ENCODE peak calls at places on chromosomes 4 and X, in six cellular contexts. One of them, this sample, is unnamed.

GRCh38 chr4:61443813-61444510 is 243.8 kb downstream of the ADGRL3 start:
- DNase-seq in tibial nerve: no peak
- DNase-seq in AG04450: no peak
- DNase-seq in OCI-LY7: no peak
- DNase-seq in transverse colon: no peak
- DNase-seq in stomach: no peak
- DNase-seq in this sample: no peak

GRCh38 chrX:95056901-95057300 is 1382.9 kb downstream of the FAM133A start:
- DNase-seq in tibial nerve: no peak
- DNase-seq in AG04450: no peak
- DNase-seq in OCI-LY7: no peak
- DNase-seq in transverse colon: no peak
- DNase-seq in stomach: no peak
- DNase-seq in this sample: no peak

GRCh38 chr4:152663203-152664066 is 16.4 kb downstream of the TMEM154 start:
- DNase-seq in tibial nerve: no peak
- DNase-seq in AG04450: no peak
- DNase-seq in OCI-LY7: peak; percentile 90
- DNase-seq in transverse colon: no peak
- DNase-seq in stomach: no peak
- DNase-seq in this sample: no peak

GRCh38 chrX:121356139-121356849 is 308.9 kb downstream of the GLUD2 start:
- DNase-seq in tibial nerve: no peak
- DNase-seq in AG04450: no peak
- DNase-seq in OCI-LY7: no peak
- DNase-seq in transverse colon: no peak
- DNase-seq in stomach: no peak
- DNase-seq in this sample: no peak

GRCh38 chrX:12567857-12568256 is 223.4 kb upstream of the PRPS2 start:
- DNase-seq in tibial nerve: no peak
- DNase-seq in AG04450: no peak
- DNase-seq in OCI-LY7: peak; percentile 29
- DNase-seq in transverse colon: no peak
- DNase-seq in stomach: no peak
- DNase-seq in this sample: peak; percentile 0

GRCh38 chrX:3548743-3549441 is 164.6 kb downstream of the PRKX start:
- DNase-seq in tibial nerve: no peak
- DNase-seq in AG04450: peak; percentile 62
- DNase-seq in OCI-LY7: peak; percentile 2
- DNase-seq in transverse colon: no peak
- DNase-seq in stomach: no peak
- DNase-seq in this sample: peak; percentile 40

GRCh38 chrX:21408776-21409175 is 34.6 kb downstream of the CNKSR2 start:
- DNase-seq in tibial nerve: no peak
- DNase-seq in AG04450: no peak
- DNase-seq in OCI-LY7: no peak
- DNase-seq in transverse colon: no peak
- DNase-seq in stomach: no peak
- DNase-seq in this sample: no peak

GRCh38 chr4:128574706-128575105 is 234.8 kb upstream of the JADE1 start:
- DNase-seq in tibial nerve: peak; percentile 46
- DNase-seq in AG04450: no peak
- DNase-seq in OCI-LY7: peak; percentile 74
- DNase-seq in transverse colon: peak; percentile 84
- DNase-seq in stomach: peak; percentile 85
- DNase-seq in this sample: peak; percentile 89

GRCh38 chr4:11611868-11612267 is 183.2 kb upstream of the HS3ST1 start:
- DNase-seq in tibial nerve: no peak
- DNase-seq in AG04450: no peak
- DNase-seq in OCI-LY7: no peak
- DNase-seq in transverse colon: no peak
- DNase-seq in stomach: no peak
- DNase-seq in this sample: no peak

GRCh38 chr4:4839471-4839810 is 20.0 kb upstream of the MSX1 start:
- DNase-seq in tibial nerve: no peak
- DNase-seq in AG04450: no peak
- DNase-seq in OCI-LY7: no peak
- DNase-seq in transverse colon: no peak
- DNase-seq in stomach: no peak
- DNase-seq in this sample: no peak

GRCh38 chr4:147160908-147161513 is 215.3 kb upstream of the TTC29 start:
- DNase-seq in tibial nerve: no peak
- DNase-seq in AG04450: peak; percentile 16
- DNase-seq in OCI-LY7: peak; percentile 39
- DNase-seq in transverse colon: no peak
- DNase-seq in stomach: no peak
- DNase-seq in this sample: peak; percentile 49

GRCh38 chr4:134422776-134423175 is 221.2 kb upstream of the PABPC4L start:
- DNase-seq in tibial nerve: no peak
- DNase-seq in AG04450: no peak
- DNase-seq in OCI-LY7: no peak
- DNase-seq in transverse colon: no peak
- DNase-seq in stomach: no peak
- DNase-seq in this sample: no peak

GRCh38 chrX:107673933-107674479 is 45.7 kb downstream of the PRPS1 start:
- DNase-seq in tibial nerve: peak; percentile 75
- DNase-seq in AG04450: no peak
- DNase-seq in OCI-LY7: peak; percentile 84
- DNase-seq in transverse colon: peak; percentile 88
- DNase-seq in stomach: peak; percentile 87
- DNase-seq in this sample: peak; percentile 74

GRCh38 chr4:61299316-61299715 is 99.2 kb downstream of the ADGRL3 start:
- DNase-seq in tibial nerve: no peak
- DNase-seq in AG04450: no peak
- DNase-seq in OCI-LY7: no peak
- DNase-seq in transverse colon: no peak
- DNase-seq in stomach: no peak
- DNase-seq in this sample: no peak

GRCh38 chrX:105273326-105273725 is 52.8 kb upstream of the TEX13A start:
- DNase-seq in tibial nerve: no peak
- DNase-seq in AG04450: no peak
- DNase-seq in OCI-LY7: no peak
- DNase-seq in transverse colon: no peak
- DNase-seq in stomach: no peak
- DNase-seq in this sample: no peak

GRCh38 chr4:105194328-105195231 is 47.9 kb downstream of the TET2 start:
- DNase-seq in tibial nerve: no peak
- DNase-seq in AG04450: no peak
- DNase-seq in OCI-LY7: no peak
- DNase-seq in transverse colon: no peak
- DNase-seq in stomach: no peak
- DNase-seq in this sample: no peak

GRCh38 chr4:7323872-7324650 is 110.7 kb downstream of the PSAPL1 start:
- DNase-seq in tibial nerve: no peak
- DNase-seq in AG04450: no peak
- DNase-seq in OCI-LY7: no peak
- DNase-seq in transverse colon: no peak
- DNase-seq in stomach: no peak
- DNase-seq in this sample: no peak

GRCh38 chr4:168221298-168221697 is 97.3 kb downstream of the DDX60 start:
- DNase-seq in tibial nerve: no peak
- DNase-seq in AG04450: peak; percentile 48
- DNase-seq in OCI-LY7: no peak
- DNase-seq in transverse colon: no peak
- DNase-seq in stomach: no peak
- DNase-seq in this sample: peak; percentile 4

GRCh38 chr4:340011-340410 is 2.4 kb downstream of the ZNF141 start:
- DNase-seq in tibial nerve: no peak
- DNase-seq in AG04450: no peak
- DNase-seq in OCI-LY7: peak; percentile 15
- DNase-seq in transverse colon: no peak
- DNase-seq in stomach: no peak
- DNase-seq in this sample: no peak

GRCh38 chr4:84582302-84582987 is 482 bp upstream of the CDS1 start:
- DNase-seq in tibial nerve: peak; percentile 59
- DNase-seq in AG04450: no peak
- DNase-seq in OCI-LY7: no peak
- DNase-seq in transverse colon: peak; percentile 97
- DNase-seq in stomach: peak; percentile 97
- DNase-seq in this sample: peak; percentile 95

GRCh38 chr4:3085948-3086670 is 11.6 kb downstream of the HTT start:
- DNase-seq in tibial nerve: no peak
- DNase-seq in AG04450: no peak
- DNase-seq in OCI-LY7: no peak
- DNase-seq in transverse colon: no peak
- DNase-seq in stomach: no peak
- DNase-seq in this sample: no peak

GRCh38 chr4:26525136-26525535 is 34.9 kb upstream of the CCKAR start:
- DNase-seq in tibial nerve: no peak
- DNase-seq in AG04450: peak; percentile 36
- DNase-seq in OCI-LY7: no peak
- DNase-seq in transverse colon: no peak
- DNase-seq in stomach: no peak
- DNase-seq in this sample: no peak

GRCh38 chrX:133246921-133247320 is 28.8 kb upstream of the TFDP3 start:
- DNase-seq in tibial nerve: no peak
- DNase-seq in AG04450: no peak
- DNase-seq in OCI-LY7: no peak
- DNase-seq in transverse colon: no peak
- DNase-seq in stomach: no peak
- DNase-seq in this sample: no peak

GRCh38 chr4:67452100-67452887 is 93.0 kb downstream of the CENPC start:
- DNase-seq in tibial nerve: no peak
- DNase-seq in AG04450: no peak
- DNase-seq in OCI-LY7: no peak
- DNase-seq in transverse colon: no peak
- DNase-seq in stomach: no peak
- DNase-seq in this sample: no peak

GRCh38 chr4:184593461-184593860 is 55.8 kb downstream of the CASP3 start:
- DNase-seq in tibial nerve: no peak
- DNase-seq in AG04450: no peak
- DNase-seq in OCI-LY7: no peak
- DNase-seq in transverse colon: no peak
- DNase-seq in stomach: no peak
- DNase-seq in this sample: no peak

GRCh38 chr4:57147335-57148060 is 37.3 kb upstream of the IGFBP7 start:
- DNase-seq in tibial nerve: no peak
- DNase-seq in AG04450: no peak
- DNase-seq in OCI-LY7: no peak
- DNase-seq in transverse colon: no peak
- DNase-seq in stomach: no peak
- DNase-seq in this sample: no peak

GRCh38 chr4:181294421-181294820 is 948.8 kb upstream of the TENM3 start:
- DNase-seq in tibial nerve: no peak
- DNase-seq in AG04450: no peak
- DNase-seq in OCI-LY7: no peak
- DNase-seq in transverse colon: no peak
- DNase-seq in stomach: no peak
- DNase-seq in this sample: no peak

GRCh38 chrX:26352891-26353430 is 137.0 kb downstream of the MAGEB5 start:
- DNase-seq in tibial nerve: no peak
- DNase-seq in AG04450: no peak
- DNase-seq in OCI-LY7: peak; percentile 34
- DNase-seq in transverse colon: no peak
- DNase-seq in stomach: no peak
- DNase-seq in this sample: no peak

GRCh38 chr4:147157860-147158701 is 212.4 kb upstream of the TTC29 start:
- DNase-seq in tibial nerve: no peak
- DNase-seq in AG04450: no peak
- DNase-seq in OCI-LY7: no peak
- DNase-seq in transverse colon: peak; percentile 9
- DNase-seq in stomach: peak; percentile 28
- DNase-seq in this sample: no peak

GRCh38 chrX:101369687-101370086 is 16.3 kb downstream of the BTK start:
- DNase-seq in tibial nerve: no peak
- DNase-seq in AG04450: no peak
- DNase-seq in OCI-LY7: no peak
- DNase-seq in transverse colon: no peak
- DNase-seq in stomach: no peak
- DNase-seq in this sample: no peak
- H3K27ac ChIP-seq in tibial nerve: no peak overlapping the region
- H3K27ac ChIP-seq in AG04450: no peak overlapping the region
- H3K27ac ChIP-seq in OCI-LY7: peak overlapping the region; percentile 96
- H3K27ac ChIP-seq in transverse colon: no peak overlapping the region
- H3K27ac ChIP-seq in stomach: no peak overlapping the region
- H3K27ac ChIP-seq in this sample: no peak overlapping the region

DNA sequence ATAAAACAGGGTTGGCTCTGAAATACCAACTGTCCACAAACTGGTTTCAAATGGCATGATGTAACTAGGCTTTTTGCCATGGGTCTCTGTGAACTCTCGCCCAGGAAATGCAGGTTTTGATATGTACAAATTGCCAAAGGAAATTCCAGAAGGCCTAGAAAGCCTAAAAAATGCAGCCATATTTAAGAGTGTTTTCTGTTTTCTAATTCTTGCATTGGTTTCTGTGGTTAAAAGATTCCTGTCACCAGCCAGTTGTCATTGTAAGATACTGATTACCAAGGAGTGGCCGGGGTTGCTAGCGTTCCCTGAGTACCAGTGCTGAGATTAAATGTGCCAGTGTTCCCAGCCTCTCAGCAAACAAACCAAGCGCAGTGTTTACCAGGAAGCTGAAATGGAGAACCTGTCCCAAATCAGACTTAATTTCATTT is 53.9 kb upstream of the SORBS2 start:
- DNase-seq in tibial nerve: no peak
- DNase-seq in AG04450: no peak
- DNase-seq in OCI-LY7: no peak
- DNase-seq in transverse colon: peak; percentile 22
- DNase-seq in stomach: peak; percentile 60
- DNase-seq in this sample: peak; percentile 42
- H3K27ac ChIP-seq in tibial nerve: no peak overlapping the region
- H3K27ac ChIP-seq in AG04450: no peak overlapping the region
- H3K27ac ChIP-seq in OCI-LY7: no peak overlapping the region
- H3K27ac ChIP-seq in transverse colon: no peak overlapping the region
- H3K27ac ChIP-seq in stomach: peak overlapping the region; percentile 59
- H3K27ac ChIP-seq in this sample: no peak overlapping the region

GRCh38 chr4:118741456-118741855 is 56.3 kb downstream of the METTL14 start:
- DNase-seq in tibial nerve: no peak
- DNase-seq in AG04450: no peak
- DNase-seq in OCI-LY7: no peak
- DNase-seq in transverse colon: no peak
- DNase-seq in stomach: no peak
- DNase-seq in this sample: no peak
- H3K27ac ChIP-seq in tibial nerve: peak overlapping the region; percentile 79
- H3K27ac ChIP-seq in AG04450: no peak overlapping the region
- H3K27ac ChIP-seq in OCI-LY7: no peak overlapping the region
- H3K27ac ChIP-seq in transverse colon: peak overlapping the region; percentile 73
- H3K27ac ChIP-seq in stomach: peak overlapping the region; percentile 24
- H3K27ac ChIP-seq in this sample: peak overlapping the region; percentile 27

GRCh38 chr4:110458494-110459266 is 17.3 kb upstream of the ENPEP start:
- DNase-seq in tibial nerve: no peak
- DNase-seq in AG04450: no peak
- DNase-seq in OCI-LY7: no peak
- DNase-seq in transverse colon: no peak
- DNase-seq in stomach: no peak
- DNase-seq in this sample: peak; percentile 54

GRCh38 chr4:110460074-110460761 is 15.7 kb upstream of the ENPEP start:
- DNase-seq in tibial nerve: no peak
- DNase-seq in AG04450: no peak
- DNase-seq in OCI-LY7: no peak
- DNase-seq in transverse colon: no peak
- DNase-seq in stomach: no peak
- DNase-seq in this sample: peak; percentile 59

GRCh38 chr4:110452546-110452945 is 23.4 kb upstream of the ENPEP start:
- DNase-seq in tibial nerve: no peak
- DNase-seq in AG04450: no peak
- DNase-seq in OCI-LY7: no peak
- DNase-seq in transverse colon: no peak
- DNase-seq in stomach: no peak
- DNase-seq in this sample: peak; percentile 70

GRCh38 chr4:110449947-110450346 is 26.0 kb upstream of the ENPEP start:
- DNase-seq in tibial nerve: no peak
- DNase-seq in AG04450: no peak
- DNase-seq in OCI-LY7: no peak
- DNase-seq in transverse colon: peak; percentile 82
- DNase-seq in stomach: no peak
- DNase-seq in this sample: peak; percentile 94

GRCh38 chr4:110454456-110454855 is 21.5 kb upstream of the ENPEP start:
- DNase-seq in tibial nerve: no peak
- DNase-seq in AG04450: no peak
- DNase-seq in OCI-LY7: no peak
- DNase-seq in transverse colon: no peak
- DNase-seq in stomach: no peak
- DNase-seq in this sample: no peak
- H3K27ac ChIP-seq in tibial nerve: no peak overlapping the region
- H3K27ac ChIP-seq in AG04450: no peak overlapping the region
- H3K27ac ChIP-seq in OCI-LY7: no peak overlapping the region
- H3K27ac ChIP-seq in transverse colon: no peak overlapping the region
- H3K27ac ChIP-seq in stomach: no peak overlapping the region
- H3K27ac ChIP-seq in this sample: no peak overlapping the region

This sample was measured in small intestine.